ENCODE peak calls at places on chromosome 11, in five cellular contexts. U is tibial nerve, X is gastrocnemius medialis, A is colonic mucosa, S is fibroblast of lung. N is an unnamed sample.

GRCh38 chr11:14773755-14774154 is 118.3 kb downstream of the CYP2R1 start:
- DNase-seq in A (no peak), U (no peak), S (no peak), X (no peak), N (no peak)

GRCh38 chr11:88193278-88193677 is 18.0 kb upstream of the RAB38 start:
- DNase-seq in U (no peak), S (no peak), A (no peak), X (no peak), N (no peak)

GRCh38 chr11:63889344-63889743 is 27.6 kb downstream of the RCOR2 start:
- DNase-seq in A (peak; percentile 78), X (no peak), S (no peak), U (no peak), N (no peak)

GRCh38 chr11:121692236-121692635 is 239.5 kb upstream of the SORL1-AS1 start:
- DNase-seq in A (no peak), U (no peak), X (no peak), S (peak; percentile 47), N (no peak)

GRCh38 chr11:65532388-65533064 is 7.6 kb downstream of the SCYL1 start:
- DNase-seq in A (no peak), U (no peak), X (no peak), S (no peak), N (no peak)

GRCh38 chr11:111975076-111975806 is 38.1 kb downstream of the DIXDC1 start:
- DNase-seq in X (no peak), U (no peak), S (no peak), A (no peak), N (no peak)

GRCh38 chr11:13366266-13367026 is 88.9 kb downstream of the BMAL1 start:
- DNase-seq in U (no peak), X (no peak), S (no peak), A (no peak), N (no peak)

GRCh38 chr11:46315783-46316563 is 31.3 kb upstream of the DGKZ start:
- DNase-seq in A (peak; percentile 60), U (no peak), S (no peak), X (no peak), N (no peak)

GRCh38 chr11:94521684-94522083 is 9.4 kb downstream of the C11orf97 start:
- DNase-seq in U (no peak), S (no peak), A (no peak), X (no peak), N (no peak)

GRCh38 chr11:117390743-117391142 is 63.1 kb downstream of the CEP164 start:
- DNase-seq in A (no peak), U (no peak), S (no peak), X (no peak), N (no peak)

GRCh38 chr11:783581-784015 is 6.3 kb downstream of the CEND1 start:
- DNase-seq in X (peak; percentile 97), U (peak; percentile 17), S (peak; percentile 91), A (peak; percentile 83), N (no peak)
- H3K4me3 ChIP-seq in X (no peak overlapping the region), U (no peak overlapping the region), S (no peak overlapping the region), A (no peak overlapping the region), N (no peak overlapping the region)

DNA sequence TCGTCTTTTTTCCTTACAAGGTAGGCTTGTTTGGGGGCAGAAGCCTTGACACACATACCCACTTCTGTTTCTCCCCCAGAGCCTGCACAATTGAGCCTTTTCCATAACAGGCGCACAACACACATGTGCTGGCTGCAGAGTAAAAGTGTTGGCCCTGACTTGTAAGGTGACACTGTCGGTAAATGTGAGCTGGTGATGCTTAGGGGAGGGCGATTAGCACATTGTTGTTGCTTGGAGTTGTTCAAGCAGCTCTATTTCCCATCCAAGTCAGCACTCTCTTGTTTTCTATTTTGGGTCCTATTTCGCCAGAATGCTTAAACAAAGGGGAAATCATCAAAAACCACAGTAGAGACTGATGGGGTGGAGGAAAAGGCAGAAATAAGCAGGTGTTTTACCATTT is 51.9 kb upstream of the PTPRJ start:
- DNase-seq in S (no peak), A (no peak), U (no peak), X (peak; percentile 33), N (no peak)
- H3K27ac ChIP-seq in S (no peak overlapping the region), A (no peak overlapping the region), U (no peak overlapping the region), X (no peak overlapping the region), N (no peak overlapping the region)

DNA sequence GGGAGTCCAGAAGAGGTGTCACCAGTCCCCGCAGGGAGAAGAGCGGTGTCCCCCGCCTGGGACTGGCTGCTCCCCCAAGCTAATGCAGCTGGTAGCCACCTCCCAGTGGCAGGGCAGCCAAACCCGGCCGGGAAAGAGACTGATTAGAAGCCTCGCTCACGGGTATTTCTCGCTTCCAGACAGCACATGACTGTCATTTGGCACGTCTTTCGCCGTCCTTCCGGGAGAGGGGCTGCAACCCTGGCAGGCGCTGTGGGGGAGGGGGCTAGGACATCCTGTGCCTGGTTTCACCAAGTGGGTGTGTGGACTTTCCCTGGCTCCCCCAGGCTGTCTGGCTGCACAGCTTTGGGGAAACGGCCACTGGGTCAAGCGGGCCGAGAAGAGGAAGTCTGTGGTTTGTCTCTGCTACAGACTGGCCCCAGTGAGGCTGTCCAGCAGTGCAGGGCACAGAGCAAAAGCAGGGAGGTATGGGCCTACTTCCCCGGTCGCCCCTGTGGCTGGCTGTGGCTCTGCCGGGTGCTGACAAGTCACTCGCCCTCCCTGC is 3.8 kb downstream of the CD81 start:
- DNase-seq in U (peak; percentile 75), S (no peak), X (peak; percentile 64), A (peak; percentile 63), N (no peak)
- H3K4me1 ChIP-seq in U (peaks cover 80% of the 10 kb centered on the region), S (peaks cover 43% of the 10 kb centered on the region), X (peaks cover 67% of the 10 kb centered on the region), A (peaks cover 29% of the 10 kb centered on the region), N (peaks cover 36% of the 10 kb centered on the region)

DNA sequence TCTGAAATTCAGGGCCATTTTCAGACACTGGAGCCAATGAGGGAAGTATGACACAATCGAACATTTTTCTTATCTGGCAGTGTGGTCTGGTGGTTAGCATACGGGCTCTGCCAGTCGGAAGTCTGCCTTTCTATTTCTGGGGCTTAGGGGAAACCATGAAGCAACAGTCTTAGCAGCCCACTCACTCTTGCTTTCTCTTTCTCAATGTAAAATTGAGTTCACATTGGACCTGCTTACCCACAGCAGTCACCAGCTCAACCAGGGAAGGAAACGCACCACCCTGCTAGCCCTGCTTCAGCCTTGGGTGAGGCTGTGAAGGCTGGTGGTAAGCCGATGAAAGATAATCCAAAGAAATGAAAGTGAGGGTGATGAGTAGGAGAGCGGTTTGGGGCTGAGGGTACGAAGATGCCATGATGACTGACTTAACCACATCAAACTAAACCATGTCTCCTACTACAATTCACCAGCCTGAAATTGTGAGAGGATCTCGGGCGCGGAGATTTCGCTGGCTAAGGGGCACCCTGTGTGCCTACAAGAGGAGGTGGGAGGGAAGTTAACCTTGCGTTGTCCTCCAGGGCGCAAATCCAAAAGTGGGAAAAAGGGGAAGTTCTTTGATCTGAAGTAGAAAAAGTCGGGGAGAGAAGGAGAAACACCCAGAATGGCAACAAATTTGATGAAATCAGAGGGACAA is 2.0 kb upstream of the LMO2 start:
- DNase-seq in S (peak; percentile 61), X (no peak), A (no peak), U (no peak), N (no peak)
- H3K4me3 ChIP-seq in S (no peak overlapping the region), X (no peak overlapping the region), A (no peak overlapping the region), U (peak overlapping the region; percentile 26), N (peak overlapping the region; percentile 31)

GRCh38 chr11:27216268-27217149 is 146.5 kb downstream of the CCDC34 start:
- DNase-seq in S (peak; percentile 90), X (peak; percentile 50), U (no peak), A (peak; percentile 27), N (no peak)
- H3K27ac ChIP-seq in S (no peak overlapping the region), X (peak overlapping the region; percentile 68), U (no peak overlapping the region), A (no peak overlapping the region), N (no peak overlapping the region)

DNA sequence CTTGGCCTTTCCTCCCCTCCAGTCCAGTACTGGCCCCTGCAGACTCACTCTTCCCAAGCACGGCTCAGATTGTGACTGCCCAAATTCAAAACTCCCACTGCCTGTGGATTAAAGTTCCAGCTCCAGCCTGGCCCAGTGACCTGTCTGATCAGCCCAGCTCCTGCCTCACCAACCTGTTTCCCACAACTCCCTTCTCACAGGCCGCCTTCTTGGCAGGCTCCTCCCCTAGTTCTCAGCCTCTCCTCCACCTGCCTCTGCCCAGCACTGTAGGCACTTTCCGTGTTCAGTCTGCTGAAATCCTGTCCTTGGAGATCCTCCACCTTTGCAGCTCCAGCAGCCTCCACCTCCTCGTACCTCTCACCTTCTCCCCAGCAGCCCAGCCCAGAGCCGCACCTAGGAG is 68.6 kb downstream of the MICAL2 start:
- DNase-seq in A (peak; percentile 80), X (no peak), S (no peak), U (no peak), N (no peak)
- H3K4me1 ChIP-seq in A (peaks cover 5% of the 10 kb centered on the region), X (peaks cover 17% of the 10 kb centered on the region), S (peaks cover 33% of the 10 kb centered on the region), U (no peaks in the 10 kb centered on the region), N (no peaks in the 10 kb centered on the region)

DNA sequence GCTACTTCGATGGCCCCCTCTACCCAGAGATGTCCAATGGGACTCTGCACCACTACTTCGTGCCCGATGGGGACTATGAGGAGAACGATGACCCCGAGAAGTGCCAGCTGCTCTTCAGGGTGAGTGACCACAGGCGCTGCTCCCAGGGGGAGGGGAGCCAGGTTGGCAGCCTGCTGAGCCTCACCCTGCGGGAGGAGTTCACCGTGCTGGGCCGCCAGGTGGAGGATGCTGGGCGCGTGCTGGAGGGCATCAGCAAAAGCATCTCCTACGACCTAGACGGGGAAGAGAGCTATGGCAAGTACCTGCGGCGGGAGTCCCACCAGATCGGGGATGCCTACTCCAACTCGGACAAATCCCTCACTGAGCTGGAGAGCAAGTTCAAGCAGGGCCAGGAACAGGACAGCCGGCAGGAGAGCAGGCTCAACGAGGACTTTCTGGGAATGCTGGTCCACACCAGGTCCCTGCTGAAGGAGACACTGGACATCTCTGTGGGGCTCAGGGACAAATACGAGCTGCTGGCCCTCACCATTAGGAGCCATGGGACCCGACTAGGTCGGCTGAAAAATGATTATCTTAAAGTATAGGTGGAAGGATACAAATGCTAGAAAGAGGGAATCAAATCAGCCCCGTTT is 783 bp downstream of the FIBIN start:
- DNase-seq in S (no peak), X (peak; percentile 15), A (no peak), U (peak; percentile 13), N (no peak)
- H3K4me3 ChIP-seq in S (peak overlapping the region; percentile 64), X (peak overlapping the region; percentile 55), A (peak overlapping the region; percentile 21), U (peak overlapping the region; percentile 53), N (no peak overlapping the region)

GRCh38 chr11:2406878-2407410 is 6.4 kb downstream of the TSSC4 start:
- DNase-seq in X (no peak), U (no peak), A (no peak), S (no peak), N (no peak)
- H3K27ac ChIP-seq in X (no peak overlapping the region), U (no peak overlapping the region), A (no peak overlapping the region), S (no peak overlapping the region), N (no peak overlapping the region)

N was measured in effector memory CD4-positive, alpha-beta T cell.